ENCODE peak calls at places on chromosomes 11 and 22, in four cellular contexts. K is psoas muscle; X is CD4-positive, alpha-beta memory T cell; Q is neural progenitor cell. A is an unnamed sample. For H3K4me1, the result is how much of the 10 kb centered on the place peaks cover.

GRCh38 chr11:57373146-57373545 is 7.8 kb downstream of the PRG3 start:
- DNase-seq in Q (no peak), K (no peak), X (no peak), A (no peak)

GRCh38 chr11:73781303-73781702 is 6.4 kb upstream of the MRPL48 start:
- DNase-seq in Q (no peak), K (no peak), X (no peak), A (no peak)

GRCh38 chr11:47672283-47672730 is 29.9 kb upstream of the MTCH2 start:
- DNase-seq in Q (no peak), K (no peak), X (no peak), A (no peak)

GRCh38 chr11:66628061-66628603 is 10.4 kb upstream of the RBM4 start:
- DNase-seq in X (no peak), K (no peak), Q (no peak), A (no peak)

GRCh38 chr22:38383417-38383816 is 66.2 kb upstream of the CSNK1E start:
- DNase-seq in K (no peak), Q (no peak), X (no peak), A (no peak)

GRCh38 chr11:69950120-69950519 is 128.0 kb upstream of the ANO1 start:
- DNase-seq in X (no peak), K (no peak), Q (peak), A (no peak)

GRCh38 chr11:24524156-24524555 is 27.3 kb downstream of the LUZP2 start:
- DNase-seq in X (no peak), Q (no peak), K (no peak), A (no peak)

GRCh38 chr11:61067782-61068181 is 34.5 kb upstream of the CD5 start:
- DNase-seq in K (no peak), X (no peak), Q (no peak), A (no peak)

GRCh38 chr22:48185656-48186055 is 1423.2 kb downstream of the TBC1D22A start:
- DNase-seq in K (no peak), X (no peak), Q (no peak), A (no peak)

GRCh38 chr11:42770444-42771065 is 541.2 kb upstream of the API5 start:
- DNase-seq in X (no peak), Q (peak), K (no peak), A (no peak)

GRCh38 chr11:104623518-104623917 is 274.7 kb downstream of the CASP12 start:
- DNase-seq in X (no peak), Q (no peak), K (no peak), A (no peak)

GRCh38 chr22:33049125-33049729 is 9.0 kb downstream of the SYN3 start:
- DNase-seq in X (peak), K (peak), Q (peak), A (peak)

GRCh38 chr11:111297696-111298095 is 650 bp upstream of the POU2AF3 start:
- DNase-seq in X (no peak), Q (no peak), K (no peak), A (no peak)

GRCh38 chr11:32090774-32091370 is at the start of gene RCN1:
- DNase-seq in K (peak), X (no peak), Q (peak), A (peak)

GRCh38 chr22:44167501-44167900 is 13.2 kb upstream of the PARVG start:
- DNase-seq in X (no peak), Q (no peak), K (no peak), A (no peak)

GRCh38 chr11:91783173-91783572 is 441.4 kb upstream of the FAT3 start:
- DNase-seq in K (no peak), Q (no peak), X (no peak), A (no peak)

GRCh38 chr11:12201016-12201985 is 90.9 kb downstream of the MICAL2 start:
- DNase-seq in Q (no peak), K (no peak), X (no peak), A (peak)

GRCh38 chr22:30036656-30037055 is 43.6 kb upstream of the HORMAD2 start:
- DNase-seq in K (no peak), X (no peak), Q (no peak), A (no peak)

GRCh38 chr11:114438303-114438702 is 964 bp upstream of the REXO2 start:
- DNase-seq in Q (peak), X (no peak), K (no peak), A (no peak)

GRCh38 chr11:17277024-17277584 is 565 bp downstream of the NUCB2 start:
- DNase-seq in X (no peak), Q (no peak), K (no peak), A (no peak)

GRCh38 chr11:16613401-16614381 is 124.8 kb upstream of the C11orf58 start:
- DNase-seq in Q (peak), X (peak), K (peak), A (peak)

GRCh38 chr11:1749787-1750351 is 526 bp downstream of the IFITM10 start:
- DNase-seq in K (no peak), Q (no peak), X (no peak), A (no peak)

GRCh38 chr11:27532652-27533325 is 26.2 kb upstream of the LIN7C start:
- DNase-seq in K (no peak), X (no peak), Q (no peak), A (no peak)

GRCh38 chr11:34313099-34313517 is 44.7 kb downstream of the ABTB2 start:
- DNase-seq in K (peak), Q (no peak), X (peak), A (no peak)

GRCh38 chr11:62504158-62504973 is 42.2 kb downstream of the AHNAK start:
- DNase-seq in X (no peak), Q (peak), K (no peak), A (no peak)

GRCh38 chr11:636511-637332 is at the start of gene DRD4:
- DNase-seq in Q (peak), K (no peak), X (no peak), A (no peak)

GRCh38 chr11:134752964-134753804 is 341.1 kb upstream of the B3GAT1 start:
- DNase-seq in X (no peak), K (no peak), Q (no peak), A (no peak)

GRCh38 chr11:116199182-116199581 is 573.6 kb downstream of the BUD13 start:
- DNase-seq in K (no peak), Q (no peak), X (no peak), A (peak)

GRCh38 chr11:77705877-77706579 is 68.4 kb upstream of the CLNS1A start:
- DNase-seq in X (no peak), Q (no peak), K (no peak), A (no peak)

GRCh38 chr22:23478175-23478574 is 101.9 kb downstream of the IGLL1 start:
- DNase-seq in K (no peak), X (no peak), Q (no peak), A (no peak)

GRCh38 chr11:128343134-128343514 is 244.2 kb downstream of the ETS1 start:
- DNase-seq in K (no peak), X (no peak), Q (no peak), A (no peak)
- H3K4me1 ChIP-seq in K (under half), X (half or more), Q (under half), A (under half)

GRCh38 chr11:65435330-65435931 is 12.8 kb downstream of the NEAT1 start:
- DNase-seq in Q (no peak), X (no peak), K (no peak), A (no peak)
- H3K4me1 ChIP-seq in Q (under half), X (half or more), K (half or more), A (half or more)

GRCh38 chr11:129268371-129268770 is 76.2 kb upstream of the ARHGAP32 start:
- DNase-seq in X (no peak), K (no peak), Q (no peak), A (no peak)

GRCh38 chr11:129264114-129264513 is 72.0 kb upstream of the ARHGAP32 start:
- DNase-seq in Q (no peak), X (no peak), K (no peak), A (no peak)

GRCh38 chr11:129267716-129268115 is 75.6 kb upstream of the ARHGAP32 start:
- DNase-seq in K (no peak), X (no peak), Q (no peak), A (no peak)

GRCh38 chr11:129265125-129265788 is 73.1 kb upstream of the ARHGAP32 start:
- DNase-seq in K (no peak), Q (no peak), X (no peak), A (no peak)

GRCh38 chr11:129266536-129266935 is 74.4 kb upstream of the ARHGAP32 start:
- DNase-seq in Q (no peak), K (no peak), X (no peak), A (no peak)
- H3K4me1 ChIP-seq in Q (under half), K (under half), X (under half), A (under half)

GRCh38 chr22:20245577-20246367 is 22.3 kb downstream of the RTN4R start:
- DNase-seq in X (no peak), K (no peak), Q (peak), A (no peak)

GRCh38 chr22:20247608-20248171 is 20.4 kb downstream of the RTN4R start:
- DNase-seq in K (no peak), Q (no peak), X (no peak), A (no peak)

GRCh38 chr22:20244744-20245576 is 23.2 kb downstream of the RTN4R start:
- DNase-seq in K (no peak), Q (peak), X (peak), A (no peak)

GRCh38 chr22:20247010-20247505 is 21.1 kb downstream of the RTN4R start:
- DNase-seq in K (peak), Q (no peak), X (no peak), A (no peak)

GRCh38 chr22:20246368-20247009 is 21.6 kb downstream of the RTN4R start:
- DNase-seq in X (no peak), Q (peak), K (no peak), A (no peak)
- H3K4me1 ChIP-seq in X (under half), Q (under half), K (under half), A (half or more)

DNA sequence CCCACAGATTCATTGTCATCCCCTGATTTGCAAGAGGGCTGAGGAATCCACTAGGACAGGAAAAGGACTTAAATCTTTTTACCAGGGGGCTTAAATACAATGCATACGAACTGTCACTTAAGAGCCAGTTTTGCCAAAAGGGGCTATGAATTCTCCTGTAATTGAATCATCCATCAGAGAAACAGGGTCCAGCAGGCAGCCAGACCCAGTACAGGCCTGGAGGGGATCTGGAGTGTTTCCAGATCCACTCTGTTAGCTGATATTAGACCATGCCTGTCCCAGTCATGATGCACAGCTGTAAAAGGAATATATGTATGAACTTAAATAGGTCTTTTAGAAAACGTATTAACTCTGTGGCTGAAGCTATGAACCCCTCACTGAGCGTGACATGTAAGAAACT is 53.8 kb upstream of the PRSS23 start:
- DNase-seq in Q (no peak), X (no peak), K (no peak), A (no peak)
- H3K4me1 ChIP-seq in Q (under half), X (under half), K (under half), A (under half)

GRCh38 chr22:42078469-42079318 is 806 bp upstream of the SMDT1 start:
- DNase-seq in K (no peak), X (no peak), Q (no peak), A (no peak)

GRCh38 chr22:42075277-42075676 is 1.2 kb downstream of the PHETA2 start:
- DNase-seq in Q (no peak), K (no peak), X (no peak), A (no peak)

GRCh38 chr22:42076764-42077485 is 2.6 kb upstream of the SMDT1 start:
- DNase-seq in X (no peak), Q (no peak), K (no peak), A (no peak)

GRCh38 chr22:42079319-42080251 is at the start of gene SMDT1:
- DNase-seq in X (peak), Q (peak), K (peak), A (peak)

DNA sequence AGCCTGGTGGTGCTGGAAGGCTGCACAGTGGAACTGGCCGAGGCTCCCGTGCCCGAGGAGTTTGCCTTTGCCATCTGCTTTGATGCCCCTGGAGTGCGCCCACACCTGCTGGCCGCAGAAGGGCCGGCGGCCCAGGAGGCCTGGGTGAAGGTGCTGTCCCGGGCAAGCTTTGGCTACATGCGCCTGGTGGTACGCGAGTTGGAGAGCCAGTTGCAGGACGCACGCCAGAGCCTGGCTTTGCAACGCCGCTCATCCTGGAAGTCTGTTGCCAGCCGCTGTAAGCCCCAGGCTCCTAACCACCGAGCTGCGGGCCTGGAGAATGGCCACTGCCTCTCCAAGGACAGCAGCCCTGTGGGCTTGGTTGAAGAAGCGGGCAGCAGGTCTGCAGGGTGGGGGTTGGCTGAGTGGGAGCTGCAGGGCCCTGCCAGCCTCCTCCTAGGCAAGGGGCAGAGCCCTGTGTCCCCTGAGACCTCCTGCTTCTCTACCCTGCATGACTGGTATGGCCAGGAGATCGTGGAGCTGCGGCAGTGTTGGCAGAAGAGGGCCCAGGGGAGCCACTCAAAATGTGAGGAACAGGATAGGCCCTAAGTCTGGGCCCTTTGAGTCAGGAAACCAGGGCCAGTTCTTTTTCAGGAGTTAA is 1.9 kb upstream of the SMDT1 start:
- DNase-seq in X (no peak), K (no peak), Q (no peak), A (no peak)
- H3K4me1 ChIP-seq in X (under half), K (under half), Q (under half), A (half or more)

GRCh38 chr22:31287818-31288495 is 4.3 kb downstream of the PIK3IP1 start:
- DNase-seq in Q (no peak), K (no peak), X (no peak), A (no peak)
- H3K4me1 ChIP-seq in Q (under half), K (under half), X (half or more), A (half or more)

GRCh38 chr22:41096841-41097240 is 4.4 kb downstream of the EP300 start:
- DNase-seq in X (no peak), K (no peak), Q (no peak), A (no peak)
- H3K4me1 ChIP-seq in X (half or more), K (half or more), Q (under half), A (half or more)